ENCODE peak calls at places on chromosomes 11 and 22, in five cellular contexts. I, A, B, D and Q are unnamed samples.

GRCh38 chr11:47516984-47517853 is 35.7 kb downstream of the CELF1 start:
- DNase-seq in I (no peak), A (no peak), B (no peak), D (no peak), Q (no peak)

GRCh38 chr11:47295385-47295784 is 25.5 kb downstream of the MADD start:
- DNase-seq in I (no peak), A (no peak), B (no peak), D (no peak), Q (no peak)

GRCh38 chr11:118618991-118619375 is 11.6 kb downstream of the PHLDB1 start:
- DNase-seq in I (no peak), A (no peak), B (no peak), D (peak; percentile 65), Q (no peak)

GRCh38 chr11:125514336-125515101 is 18.5 kb upstream of the FEZ1 start:
- DNase-seq in I (no peak), A (no peak), B (peak; percentile 32), D (no peak), Q (no peak)

GRCh38 chr11:13140028-13140870 is 131.1 kb downstream of the RASSF10 start:
- DNase-seq in I (no peak), A (no peak), B (peak; percentile 78), D (peak; percentile 97), Q (no peak)

GRCh38 chr11:65895482-65895981 is 4.7 kb downstream of the FOSL1 start:
- DNase-seq in I (no peak), A (no peak), B (no peak), D (peak; percentile 11), Q (no peak)

GRCh38 chr11:15551897-15552851 is 437.5 kb downstream of the INSC start:
- DNase-seq in I (no peak), A (no peak), B (no peak), D (no peak), Q (no peak)

GRCh38 chr11:82858556-82859091 is 41.6 kb downstream of the PRCP start:
- DNase-seq in I (peak; percentile 76), A (no peak), B (no peak), D (peak; percentile 84), Q (no peak)

GRCh38 chr11:134342572-134343340 is 11.0 kb downstream of the GLB1L2 start:
- DNase-seq in I (no peak), A (no peak), B (no peak), D (no peak), Q (no peak)

GRCh38 chr22:44595841-44596341 is 97.9 kb upstream of the RTL6 start:
- DNase-seq in I (no peak), A (no peak), B (no peak), D (peak; percentile 46), Q (no peak)

GRCh38 chr11:132228756-132229325 is 858.4 kb downstream of the NTM start:
- DNase-seq in I (no peak), A (no peak), B (no peak), D (no peak), Q (peak; percentile 12)

GRCh38 chr11:69370984-69371709 is 77.2 kb downstream of the MYEOV start:
- DNase-seq in I (no peak), A (no peak), B (peak; percentile 25), D (no peak), Q (no peak)

GRCh38 chr11:1205121-1205986 is 17.5 kb upstream of the MUC5B start:
- DNase-seq in I (no peak), A (no peak), B (no peak), D (no peak), Q (no peak)

GRCh38 chr11:78138694-78139421 is 568 bp downstream of the ALG8 start:
- DNase-seq in I (no peak), A (no peak), B (peak; percentile 41), D (peak; percentile 33), Q (no peak)

GRCh38 chr11:32891657-32892354 is 805 bp upstream of the QSER1 start:
- DNase-seq in I (no peak), A (no peak), B (no peak), D (no peak), Q (no peak)